ENCODE peak calls at places on chromosome 4, in four cellular contexts. S is esophagus muscularis mucosa, Q is right lobe of liver, P is AG04450. L is an unnamed sample.
A peak's percentile ranks its signal among the peaks of the same experiment; 100 is the strongest.

GRCh38 chr4:163875327-163875726 is 380.8 kb downstream of the TMA16 start:
- DNase-seq in Q (no peak), P (no peak), S (no peak), L (peak; percentile 63)

GRCh38 chr4:86898562-86898961 is 6.3 kb upstream of the C4orf36 start:
- DNase-seq in Q (no peak), S (no peak), P (no peak), L (no peak)

GRCh38 chr4:98166731-98167041 is 23.4 kb upstream of the STPG2 start:
- DNase-seq in Q (no peak), S (no peak), P (no peak), L (no peak)

GRCh38 chr4:169315530-169316306 is 45.0 kb upstream of the SH3RF1 start:
- DNase-seq in Q (no peak), P (peak; percentile 60), S (peak; percentile 29), L (peak; percentile 72)

GRCh38 chr4:166493828-166494432 is 620.9 kb downstream of the TLL1 start:
- DNase-seq in Q (no peak), P (no peak), S (no peak), L (peak; percentile 6)

GRCh38 chr4:168744021-168744420 is 247.2 kb downstream of the PALLD start:
- DNase-seq in S (no peak), Q (no peak), P (no peak), L (no peak)

GRCh38 chr4:6074723-6075122 is 56.5 kb upstream of the C4orf50 start:
- DNase-seq in S (no peak), Q (no peak), P (no peak), L (no peak)

GRCh38 chr4:41102360-41103092 is 111.8 kb downstream of the APBB2 start:
- DNase-seq in Q (no peak), P (no peak), S (no peak), L (no peak)

GRCh38 chr4:6840062-6840976 is 57.8 kb downstream of the KIAA0232 start:
- DNase-seq in Q (no peak), S (no peak), P (no peak), L (no peak)

GRCh38 chr4:111400736-111401135 is 744.5 kb upstream of the FAM241A start:
- DNase-seq in S (no peak), P (peak; percentile 8), Q (no peak), L (peak; percentile 56)

GRCh38 chr4:11293866-11294265 is 134.8 kb downstream of the HS3ST1 start:
- DNase-seq in P (no peak), Q (no peak), S (no peak), L (no peak)

GRCh38 chr4:163554870-163555465 is 60.5 kb downstream of the TMA16 start:
- DNase-seq in S (no peak), P (no peak), Q (no peak), L (no peak)

GRCh38 chr4:89009653-89010369 is 47.2 kb downstream of the FAM13A start:
- DNase-seq in Q (no peak), P (no peak), S (no peak), L (no peak)

GRCh38 chr4:11765849-11766453 is 337.3 kb upstream of the HS3ST1 start:
- DNase-seq in S (no peak), P (no peak), Q (no peak), L (no peak)

GRCh38 chr4:57374866-57375595 is 264.8 kb upstream of the IGFBP7 start:
- DNase-seq in Q (no peak), S (no peak), P (no peak), L (no peak)

GRCh38 chr4:99998062-99998880 is 48.2 kb upstream of the H2AZ1 start:
- DNase-seq in P (no peak), Q (no peak), S (no peak), L (peak; percentile 62)

GRCh38 chr4:153651041-153651960 is 32.8 kb upstream of the TLR2 start:
- DNase-seq in P (no peak), Q (peak; percentile 50), S (no peak), L (no peak)

GRCh38 chr4:128600410-128600809 is 209.1 kb upstream of the JADE1 start:
- DNase-seq in Q (no peak), S (no peak), P (no peak), L (peak; percentile 46)

GRCh38 chr4:7034262-7035081 is 8.7 kb upstream of the TADA2B start:
- DNase-seq in S (no peak), Q (peak; percentile 81), P (no peak), L (no peak)

GRCh38 chr4:84799318-84799717 is 167.2 kb downstream of the WDFY3 start:
- DNase-seq in S (no peak), Q (no peak), P (no peak), L (no peak)

GRCh38 chr4:98557497-98557896 is 100.9 kb downstream of the TSPAN5 start:
- DNase-seq in S (no peak), P (no peak), Q (peak; percentile 22), L (peak; percentile 59)

GRCh38 chr4:110352670-110353442 is 123.1 kb upstream of the ENPEP start:
- DNase-seq in S (no peak), Q (no peak), P (no peak), L (no peak)

GRCh38 chr4:137905930-137906329 is 336.2 kb downstream of the SLC7A11 start:
- DNase-seq in Q (no peak), P (no peak), S (no peak), L (no peak)

GRCh38 chr4:5118091-5118786 is 67.0 kb downstream of the STK32B start:
- DNase-seq in Q (no peak), S (no peak), P (no peak), L (peak; percentile 71)

GRCh38 chr4:109434007-109434792 is 585 bp downstream of the SEC24B start:
- DNase-seq in P (no peak), Q (peak; percentile 61), S (no peak), L (no peak)

GRCh38 chr4:167715176-167715575 is 377.2 kb upstream of the ANXA10 start:
- DNase-seq in S (no peak), Q (no peak), P (no peak), L (no peak)

GRCh38 chr4:76306882-76307669 is 543 bp downstream of the STBD1 start:
- DNase-seq in Q (peak; percentile 67), S (no peak), P (no peak), L (peak; percentile 48)
- TF ChIP-seq CTCF in Q (no peak), S (peak; percentile 43), P (peak; percentile 47), L (peak; percentile 56)

DNA sequence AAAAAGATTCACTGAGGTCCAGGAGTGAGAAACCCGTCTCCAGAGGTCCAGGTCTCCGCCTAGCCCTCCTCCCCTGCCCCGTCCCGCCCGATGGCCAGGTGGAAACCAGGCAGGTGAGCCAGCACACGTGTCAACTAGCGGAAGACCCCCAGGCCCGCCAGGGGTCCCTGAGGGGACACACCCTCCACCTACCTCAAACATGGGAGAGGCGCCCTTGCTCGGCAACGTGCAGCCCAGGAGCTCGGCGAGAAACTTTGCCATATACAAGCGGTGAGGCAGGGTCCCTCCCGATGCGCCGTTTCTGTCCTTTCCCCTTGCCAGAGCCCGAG is 330.0 kb downstream of the HNRNPD start:
- DNase-seq in P (no peak), Q (peak; percentile 20), S (no peak), L (no peak)
- H3K27me3 ChIP-seq in P (peaks cover 20% of the 10 kb centered on the region), Q (no peaks in the 10 kb centered on the region), S (no peaks in the 10 kb centered on the region), L (peaks cover 55% of the 10 kb centered on the region)

GRCh38 chr4:73619351-73619750 is 885 bp downstream of the RASSF6 start:
- DNase-seq in P (no peak), S (no peak), Q (no peak), L (no peak)

GRCh38 chr4:73620115-73620792 is at the start of gene RASSF6:
- DNase-seq in P (no peak), S (no peak), Q (peak; percentile 74), L (peak; percentile 66)

GRCh38 chr4:73615613-73616012 is 4.6 kb downstream of the RASSF6 start:
- DNase-seq in P (no peak), S (no peak), Q (no peak), L (peak; percentile 68)

GRCh38 chr4:73614468-73614867 is 5.8 kb downstream of the RASSF6 start:
- DNase-seq in Q (no peak), S (no peak), P (no peak), L (no peak)

DNA sequence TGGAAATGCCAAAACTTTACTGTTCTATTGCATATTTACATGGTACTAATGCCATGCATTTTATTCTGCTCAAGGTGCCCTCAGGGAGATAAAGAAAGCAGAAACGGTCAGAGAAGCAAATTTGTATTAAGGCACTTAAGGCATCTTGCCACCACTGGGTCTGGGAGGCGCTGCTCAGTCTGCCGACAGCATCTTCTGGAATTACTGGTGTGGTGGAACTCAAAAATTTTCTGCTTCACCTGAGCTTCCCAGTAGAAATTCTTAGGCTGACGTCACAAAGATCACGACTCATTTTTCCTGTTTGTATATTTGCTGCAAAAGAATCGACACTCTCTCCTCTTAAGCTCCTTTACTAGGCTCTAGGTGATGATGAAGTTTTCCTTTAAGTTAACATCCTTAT is 3.0 kb downstream of the RASSF6 start:
- DNase-seq in P (no peak), S (no peak), Q (no peak), L (no peak)
- H3K27ac ChIP-seq in P (no peak overlapping the region), S (no peak overlapping the region), Q (no peak overlapping the region), L (no peak overlapping the region)

GRCh38 chr4:17155486-17155885 is 257.0 kb upstream of the LDB2 start:
- DNase-seq in P (no peak), S (no peak), Q (no peak), L (no peak)
- TF ChIP-seq CTCF in P (peak; percentile 28), S (no peak), Q (no peak), L (no peak)

GRCh38 chr4:1541449-1542225 is 135.4 kb upstream of the NKX1-1 start:
- DNase-seq in S (no peak), P (no peak), Q (no peak), L (no peak)

GRCh38 chr4:1543561-1543960 is 137.3 kb upstream of the NKX1-1 start:
- DNase-seq in P (no peak), Q (no peak), S (no peak), L (no peak)

GRCh38 chr4:1542516-1543320 is 136.5 kb upstream of the NKX1-1 start:
- DNase-seq in P (no peak), S (no peak), Q (no peak), L (no peak)

GRCh38 chr4:1540601-1541375 is 134.5 kb upstream of the NKX1-1 start:
- DNase-seq in P (no peak), Q (no peak), S (no peak), L (no peak)

DNA sequence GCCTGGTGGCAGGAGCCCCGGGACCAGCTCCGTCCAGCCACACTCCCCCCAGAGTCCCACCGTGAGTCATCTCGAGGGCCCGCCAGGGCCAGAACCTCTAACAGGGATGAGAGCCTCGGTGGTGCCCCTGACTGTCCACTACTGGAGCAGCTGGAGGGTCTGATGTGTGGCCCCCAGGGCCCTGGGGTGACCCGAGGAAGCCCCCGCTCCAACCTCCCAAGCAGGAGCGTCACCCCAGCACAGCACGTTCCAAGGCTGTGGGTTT is 135.9 kb upstream of the NKX1-1 start:
- DNase-seq in Q (no peak), S (no peak), P (no peak), L (no peak)
- H3K27me3 ChIP-seq in Q (no peaks in the 10 kb centered on the region), S (no peaks in the 10 kb centered on the region), P (peaks cover 8% of the 10 kb centered on the region), L (peaks cover 1% of the 10 kb centered on the region)

DNA sequence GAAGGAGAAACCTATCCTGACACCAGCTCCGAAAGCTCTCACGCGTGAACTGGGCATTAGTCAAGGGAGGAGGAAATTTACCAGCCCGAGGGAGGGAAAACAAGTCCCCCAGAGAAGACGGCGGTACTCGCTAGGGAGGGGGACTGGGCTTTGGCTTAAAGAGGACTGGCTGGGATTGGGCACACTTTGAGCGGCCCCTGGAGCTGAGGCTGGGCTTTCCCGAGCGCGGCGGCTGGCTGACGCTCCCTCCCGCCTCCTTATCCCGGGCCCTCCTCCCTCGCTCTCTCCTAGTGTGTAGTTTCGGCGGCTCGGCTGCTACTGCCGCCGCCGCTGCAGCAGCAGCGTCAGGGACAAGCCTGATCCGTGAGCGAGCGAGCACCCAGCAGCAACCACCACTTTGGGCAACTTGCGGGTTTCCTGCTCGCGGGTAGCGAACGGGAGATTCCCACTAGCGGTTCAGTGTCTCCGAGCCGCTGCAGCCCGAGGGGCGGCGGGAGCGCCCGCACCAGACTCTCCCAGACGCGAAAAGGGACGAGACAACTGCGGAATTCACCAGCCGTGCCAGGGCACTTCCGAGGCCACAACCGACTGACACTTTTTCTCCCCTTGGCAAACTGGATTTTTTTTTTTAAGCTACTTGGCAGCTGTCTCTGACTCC is 677 bp upstream of the PCDH7 start:
- DNase-seq in S (no peak), P (no peak), Q (peak; percentile 30), L (peak; percentile 81)
- H3K27ac ChIP-seq in S (peak overlapping the region; percentile 91), P (peak overlapping the region; percentile 61), Q (peak overlapping the region; percentile 62), L (peak overlapping the region; percentile 72)